ENCODE peak calls at places on chromosomes 2 and 18, in ten cellular contexts. One of them, this sample, is unnamed.

GRCh38 chr2:205495819-205496218 is 186.5 kb upstream of the NRP2 start:
- DNase-seq in activated B cell treated with CpG ODN at 0.5 μM for 24 hours: no peak
- DNase-seq in Calu3: no peak
- DNase-seq in AG10803: peak; percentile 53
- DNase-seq in neural progenitor cell: no peak
- DNase-seq in AG09319: no peak
- DNase-seq in bronchial epithelial cell: no peak
- DNase-seq in HCT116: no peak
- DNase-seq in endothelial cell: no peak
- DNase-seq in testis: no peak
- DNase-seq in this sample: no peak

GRCh38 chr2:20424300-20425290 is 22.3 kb upstream of the RHOB start:
- DNase-seq in AG09319: peak; percentile 75
- DNase-seq in AG10803: peak; percentile 86
- DNase-seq in endothelial cell: peak; percentile 52
- DNase-seq in neural progenitor cell: no peak
- DNase-seq in bronchial epithelial cell: no peak
- DNase-seq in testis: peak; percentile 43
- DNase-seq in HCT116: no peak
- DNase-seq in activated B cell treated with CpG ODN at 0.5 μM for 24 hours: no peak
- DNase-seq in Calu3: no peak
- DNase-seq in this sample: no peak

GRCh38 chr2:127106998-127107621 is at the start of gene BIN1:
- DNase-seq in neural progenitor cell: peak; percentile 97
- DNase-seq in endothelial cell: peak; percentile 89
- DNase-seq in HCT116: peak; percentile 65
- DNase-seq in testis: peak; percentile 80
- DNase-seq in bronchial epithelial cell: peak; percentile 74
- DNase-seq in AG09319: peak; percentile 79
- DNase-seq in AG10803: peak; percentile 84
- DNase-seq in activated B cell treated with CpG ODN at 0.5 μM for 24 hours: peak; percentile 75
- DNase-seq in Calu3: peak; percentile 94
- DNase-seq in this sample: peak; percentile 36

GRCh38 chr2:38233231-38233983 is 143.7 kb downstream of the ATL2 start:
- DNase-seq in endothelial cell: no peak
- DNase-seq in AG10803: peak; percentile 94
- DNase-seq in AG09319: peak; percentile 95
- DNase-seq in bronchial epithelial cell: peak; percentile 29
- DNase-seq in testis: no peak
- DNase-seq in neural progenitor cell: no peak
- DNase-seq in activated B cell treated with CpG ODN at 0.5 μM for 24 hours: no peak
- DNase-seq in HCT116: no peak
- DNase-seq in Calu3: no peak
- DNase-seq in this sample: no peak

GRCh38 chr2:9292426-9292825 is 85.8 kb downstream of the ASAP2 start:
- DNase-seq in endothelial cell: no peak
- DNase-seq in bronchial epithelial cell: no peak
- DNase-seq in AG09319: no peak
- DNase-seq in AG10803: no peak
- DNase-seq in Calu3: no peak
- DNase-seq in testis: no peak
- DNase-seq in HCT116: no peak
- DNase-seq in neural progenitor cell: no peak
- DNase-seq in activated B cell treated with CpG ODN at 0.5 μM for 24 hours: no peak
- DNase-seq in this sample: no peak

GRCh38 chr2:99819766-99820165 is 322.6 kb downstream of the AFF3 start:
- DNase-seq in bronchial epithelial cell: no peak
- DNase-seq in endothelial cell: no peak
- DNase-seq in Calu3: no peak
- DNase-seq in HCT116: no peak
- DNase-seq in neural progenitor cell: peak; percentile 28
- DNase-seq in testis: peak; percentile 32
- DNase-seq in AG09319: no peak
- DNase-seq in AG10803: no peak
- DNase-seq in activated B cell treated with CpG ODN at 0.5 μM for 24 hours: no peak
- DNase-seq in this sample: no peak

GRCh38 chr2:101951296-101951695 is 40.5 kb upstream of the IL1R2 start:
- DNase-seq in activated B cell treated with CpG ODN at 0.5 μM for 24 hours: no peak
- DNase-seq in neural progenitor cell: no peak
- DNase-seq in AG09319: no peak
- DNase-seq in HCT116: no peak
- DNase-seq in AG10803: no peak
- DNase-seq in bronchial epithelial cell: no peak
- DNase-seq in Calu3: no peak
- DNase-seq in endothelial cell: no peak
- DNase-seq in testis: no peak
- DNase-seq in this sample: no peak

GRCh38 chr2:158928965-158929364 is 39.5 kb upstream of the TANC1 start:
- DNase-seq in HCT116: no peak
- DNase-seq in AG09319: no peak
- DNase-seq in Calu3: peak; percentile 44
- DNase-seq in AG10803: no peak
- DNase-seq in neural progenitor cell: no peak
- DNase-seq in testis: no peak
- DNase-seq in activated B cell treated with CpG ODN at 0.5 μM for 24 hours: no peak
- DNase-seq in endothelial cell: no peak
- DNase-seq in bronchial epithelial cell: peak; percentile 66
- DNase-seq in this sample: no peak

GRCh38 chr2:100902833-100903405 is 83.0 kb downstream of the NPAS2 start:
- DNase-seq in bronchial epithelial cell: peak; percentile 92
- DNase-seq in activated B cell treated with CpG ODN at 0.5 μM for 24 hours: no peak
- DNase-seq in Calu3: peak; percentile 56
- DNase-seq in neural progenitor cell: no peak
- DNase-seq in testis: no peak
- DNase-seq in HCT116: peak; percentile 85
- DNase-seq in AG09319: peak; percentile 81
- DNase-seq in endothelial cell: no peak
- DNase-seq in AG10803: peak; percentile 95
- DNase-seq in this sample: no peak

GRCh38 chr2:235541016-235541415 is 47.2 kb downstream of the AGAP1 start:
- DNase-seq in AG10803: no peak
- DNase-seq in activated B cell treated with CpG ODN at 0.5 μM for 24 hours: no peak
- DNase-seq in Calu3: no peak
- DNase-seq in neural progenitor cell: no peak
- DNase-seq in AG09319: no peak
- DNase-seq in endothelial cell: no peak
- DNase-seq in HCT116: no peak
- DNase-seq in bronchial epithelial cell: peak; percentile 65
- DNase-seq in testis: no peak
- DNase-seq in this sample: no peak

GRCh38 chr2:26580751-26581150 is 60.4 kb downstream of the CIB4 start:
- DNase-seq in AG10803: no peak
- DNase-seq in neural progenitor cell: no peak
- DNase-seq in testis: no peak
- DNase-seq in HCT116: no peak
- DNase-seq in activated B cell treated with CpG ODN at 0.5 μM for 24 hours: no peak
- DNase-seq in AG09319: no peak
- DNase-seq in Calu3: no peak
- DNase-seq in bronchial epithelial cell: no peak
- DNase-seq in endothelial cell: no peak
- DNase-seq in this sample: no peak

GRCh38 chr2:30164131-30164925 is 17.5 kb downstream of the YPEL5 start:
- DNase-seq in AG10803: peak; percentile 29
- DNase-seq in neural progenitor cell: no peak
- DNase-seq in bronchial epithelial cell: peak; percentile 53
- DNase-seq in Calu3: no peak
- DNase-seq in activated B cell treated with CpG ODN at 0.5 μM for 24 hours: no peak
- DNase-seq in HCT116: no peak
- DNase-seq in testis: no peak
- DNase-seq in endothelial cell: no peak
- DNase-seq in AG09319: no peak
- DNase-seq in this sample: no peak

GRCh38 chr2:150689600-150689999 is 202.1 kb upstream of the RND3 start:
- DNase-seq in neural progenitor cell: no peak
- DNase-seq in AG09319: no peak
- DNase-seq in HCT116: no peak
- DNase-seq in bronchial epithelial cell: no peak
- DNase-seq in Calu3: no peak
- DNase-seq in activated B cell treated with CpG ODN at 0.5 μM for 24 hours: no peak
- DNase-seq in endothelial cell: no peak
- DNase-seq in AG10803: peak; percentile 66
- DNase-seq in testis: no peak
- DNase-seq in this sample: no peak

GRCh38 chr18:10032331-10032979 is 118.6 kb downstream of the VAPA start:
- DNase-seq in AG10803: no peak
- DNase-seq in AG09319: no peak
- DNase-seq in bronchial epithelial cell: no peak
- DNase-seq in endothelial cell: peak; percentile 32
- DNase-seq in activated B cell treated with CpG ODN at 0.5 μM for 24 hours: peak; percentile 52
- DNase-seq in Calu3: no peak
- DNase-seq in neural progenitor cell: peak; percentile 73
- DNase-seq in HCT116: no peak
- DNase-seq in testis: peak; percentile 52
- DNase-seq in this sample: no peak

GRCh38 chr2:104539649-104540048 is 314.3 kb upstream of the POU3F3 start:
- DNase-seq in Calu3: no peak
- DNase-seq in HCT116: no peak
- DNase-seq in AG10803: no peak
- DNase-seq in testis: no peak
- DNase-seq in AG09319: no peak
- DNase-seq in endothelial cell: no peak
- DNase-seq in activated B cell treated with CpG ODN at 0.5 μM for 24 hours: no peak
- DNase-seq in bronchial epithelial cell: no peak
- DNase-seq in neural progenitor cell: no peak
- DNase-seq in this sample: no peak

GRCh38 chr2:12430036-12430795 is 286.5 kb upstream of the TRIB2 start:
- DNase-seq in Calu3: no peak
- DNase-seq in AG09319: no peak
- DNase-seq in activated B cell treated with CpG ODN at 0.5 μM for 24 hours: no peak
- DNase-seq in endothelial cell: no peak
- DNase-seq in neural progenitor cell: no peak
- DNase-seq in testis: no peak
- DNase-seq in HCT116: no peak
- DNase-seq in bronchial epithelial cell: peak; percentile 89
- DNase-seq in AG10803: peak; percentile 66
- DNase-seq in this sample: no peak

GRCh38 chr2:129705105-129705504 is 274.4 kb upstream of the RAB6C start:
- DNase-seq in AG10803: no peak
- DNase-seq in neural progenitor cell: no peak
- DNase-seq in activated B cell treated with CpG ODN at 0.5 μM for 24 hours: no peak
- DNase-seq in bronchial epithelial cell: no peak
- DNase-seq in testis: no peak
- DNase-seq in Calu3: no peak
- DNase-seq in HCT116: no peak
- DNase-seq in AG09319: no peak
- DNase-seq in endothelial cell: no peak
- DNase-seq in this sample: no peak

GRCh38 chr2:52083214-52083613 is 1051.3 kb upstream of the NRXN1 start:
- DNase-seq in AG09319: no peak
- DNase-seq in HCT116: peak; percentile 86
- DNase-seq in Calu3: no peak
- DNase-seq in AG10803: no peak
- DNase-seq in endothelial cell: no peak
- DNase-seq in testis: no peak
- DNase-seq in neural progenitor cell: no peak
- DNase-seq in bronchial epithelial cell: no peak
- DNase-seq in activated B cell treated with CpG ODN at 0.5 μM for 24 hours: no peak
- DNase-seq in this sample: no peak

GRCh38 chr18:52903858-52904257 is 563.9 kb downstream of the DCC start:
- DNase-seq in bronchial epithelial cell: peak; percentile 10
- DNase-seq in Calu3: no peak
- DNase-seq in neural progenitor cell: peak; percentile 73
- DNase-seq in AG09319: no peak
- DNase-seq in endothelial cell: peak; percentile 58
- DNase-seq in AG10803: peak; percentile 2
- DNase-seq in activated B cell treated with CpG ODN at 0.5 μM for 24 hours: no peak
- DNase-seq in testis: peak; percentile 78
- DNase-seq in HCT116: no peak
- DNase-seq in this sample: no peak

GRCh38 chr18:58772161-58772560 is 92.5 kb upstream of the ZNF532 start:
- DNase-seq in neural progenitor cell: no peak
- DNase-seq in AG09319: no peak
- DNase-seq in activated B cell treated with CpG ODN at 0.5 μM for 24 hours: no peak
- DNase-seq in HCT116: no peak
- DNase-seq in endothelial cell: no peak
- DNase-seq in AG10803: no peak
- DNase-seq in Calu3: no peak
- DNase-seq in testis: no peak
- DNase-seq in bronchial epithelial cell: no peak
- DNase-seq in this sample: no peak

GRCh38 chr2:175627405-175627804 is 374.7 kb downstream of the LNPK start:
- DNase-seq in bronchial epithelial cell: no peak
- DNase-seq in neural progenitor cell: no peak
- DNase-seq in HCT116: no peak
- DNase-seq in testis: no peak
- DNase-seq in AG10803: peak; percentile 11
- DNase-seq in AG09319: peak; percentile 66
- DNase-seq in endothelial cell: no peak
- DNase-seq in activated B cell treated with CpG ODN at 0.5 μM for 24 hours: no peak
- DNase-seq in Calu3: no peak
- DNase-seq in this sample: no peak

GRCh38 chr2:33412920-33413319 is 63.5 kb upstream of the RASGRP3 start:
- DNase-seq in testis: no peak
- DNase-seq in Calu3: peak; percentile 22
- DNase-seq in AG09319: no peak
- DNase-seq in HCT116: peak; percentile 18
- DNase-seq in endothelial cell: no peak
- DNase-seq in bronchial epithelial cell: peak; percentile 36
- DNase-seq in neural progenitor cell: peak; percentile 33
- DNase-seq in activated B cell treated with CpG ODN at 0.5 μM for 24 hours: no peak
- DNase-seq in AG10803: peak; percentile 59
- DNase-seq in this sample: no peak
- TF ChIP-seq CTCF in testis: no peak
- TF ChIP-seq CTCF in Calu3: peak; percentile 22
- TF ChIP-seq CTCF in AG09319: peak; percentile 50
- TF ChIP-seq CTCF in HCT116: peak; percentile 46
- TF ChIP-seq CTCF in endothelial cell: no peak
- TF ChIP-seq CTCF in bronchial epithelial cell: peak; percentile 40
- TF ChIP-seq CTCF in neural progenitor cell: peak; percentile 51
- TF ChIP-seq CTCF in activated B cell treated with CpG ODN at 0.5 μM for 24 hours: no peak
- TF ChIP-seq CTCF in AG10803: peak; percentile 55
- TF ChIP-seq CTCF in this sample: no peak

GRCh38 chr18:50057009-50057408 is 137.9 kb downstream of the MYO5B start:
- DNase-seq in testis: no peak
- DNase-seq in activated B cell treated with CpG ODN at 0.5 μM for 24 hours: no peak
- DNase-seq in endothelial cell: no peak
- DNase-seq in Calu3: no peak
- DNase-seq in HCT116: no peak
- DNase-seq in bronchial epithelial cell: peak; percentile 15
- DNase-seq in AG10803: no peak
- DNase-seq in AG09319: no peak
- DNase-seq in neural progenitor cell: no peak
- DNase-seq in this sample: no peak
- TF ChIP-seq CTCF in testis: no peak
- TF ChIP-seq CTCF in activated B cell treated with CpG ODN at 0.5 μM for 24 hours: no peak
- TF ChIP-seq CTCF in endothelial cell: no peak
- TF ChIP-seq CTCF in Calu3: peak; percentile 25
- TF ChIP-seq CTCF in HCT116: no peak
- TF ChIP-seq CTCF in bronchial epithelial cell: no peak
- TF ChIP-seq CTCF in AG10803: no peak
- TF ChIP-seq CTCF in AG09319: no peak
- TF ChIP-seq CTCF in neural progenitor cell: no peak
- TF ChIP-seq CTCF in this sample: no peak

GRCh38 chr2:62197017-62197586 is 1.2 kb downstream of the B3GNT2 start:
- DNase-seq in HCT116: no peak
- DNase-seq in bronchial epithelial cell: no peak
- DNase-seq in neural progenitor cell: peak; percentile 40
- DNase-seq in testis: no peak
- DNase-seq in activated B cell treated with CpG ODN at 0.5 μM for 24 hours: peak; percentile 26
- DNase-seq in Calu3: peak; percentile 15
- DNase-seq in endothelial cell: peak; percentile 29
- DNase-seq in AG10803: no peak
- DNase-seq in AG09319: no peak
- DNase-seq in this sample: peak; percentile 12
- TF ChIP-seq CTCF in HCT116: no peak
- TF ChIP-seq CTCF in bronchial epithelial cell: no peak
- TF ChIP-seq CTCF in neural progenitor cell: no peak
- TF ChIP-seq CTCF in testis: no peak
- TF ChIP-seq CTCF in activated B cell treated with CpG ODN at 0.5 μM for 24 hours: no peak
- TF ChIP-seq CTCF in Calu3: no peak
- TF ChIP-seq CTCF in endothelial cell: no peak
- TF ChIP-seq CTCF in AG10803: no peak
- TF ChIP-seq CTCF in AG09319: no peak
- TF ChIP-seq CTCF in this sample: peak; percentile 30

GRCh38 chr18:73520229-73520628 is 627.4 kb downstream of the FBXO15 start:
- DNase-seq in testis: peak; percentile 18
- DNase-seq in HCT116: no peak
- DNase-seq in neural progenitor cell: peak; percentile 64
- DNase-seq in bronchial epithelial cell: no peak
- DNase-seq in AG09319: no peak
- DNase-seq in activated B cell treated with CpG ODN at 0.5 μM for 24 hours: no peak
- DNase-seq in Calu3: no peak
- DNase-seq in AG10803: no peak
- DNase-seq in endothelial cell: peak; percentile 38
- DNase-seq in this sample: no peak
- TF ChIP-seq CTCF in testis: no peak
- TF ChIP-seq CTCF in HCT116: no peak
- TF ChIP-seq CTCF in neural progenitor cell: peak; percentile 69
- TF ChIP-seq CTCF in bronchial epithelial cell: no peak
- TF ChIP-seq CTCF in AG09319: no peak
- TF ChIP-seq CTCF in activated B cell treated with CpG ODN at 0.5 μM for 24 hours: no peak
- TF ChIP-seq CTCF in Calu3: no peak
- TF ChIP-seq CTCF in AG10803: no peak
- TF ChIP-seq CTCF in endothelial cell: peak; percentile 53
- TF ChIP-seq CTCF in this sample: no peak

This sample was measured in CD4-positive, alpha-beta T cell.